ENCODE peak calls at places on chromosomes 13 and 19, in four cellular contexts. X, K, V and N are unnamed samples.

GRCh38 chr13:41588899-41589298 is 131.5 kb downstream of the RGCC start:
- DNase-seq in X (no peak), K (no peak), V (no peak), N (no peak)

GRCh38 chr13:97313481-97313880 is 91.3 kb downstream of the MBNL2 start:
- DNase-seq in K (no peak), V (no peak), X (no peak), N (no peak)

GRCh38 chr13:107289540-107289939 is 721.6 kb upstream of the ARGLU1 start:
- DNase-seq in K (no peak), V (no peak), X (no peak), N (no peak)

GRCh38 chr19:14248578-14249011 is 42.6 kb upstream of the ADGRL1 start:
- DNase-seq in X (peak), V (peak), K (peak), N (peak)

GRCh38 chr13:31096624-31097302 is 64.9 kb downstream of the HSPH1 start:
- DNase-seq in K (no peak), V (no peak), X (no peak), N (no peak)

GRCh38 chr19:29685326-29685725 is 20.1 kb downstream of the PLEKHF1 start:
- DNase-seq in V (no peak), X (no peak), K (no peak), N (peak)

GRCh38 chr13:37029617-37030016 is 29.0 kb downstream of the EXOSC8 start:
- DNase-seq in K (no peak), V (no peak), X (no peak), N (no peak)

GRCh38 chr13:112102243-112102642 is 35.3 kb downstream of the SOX1 start:
- DNase-seq in K (no peak), V (no peak), X (no peak), N (no peak)

GRCh38 chr19:14542721-14543328 is 13.4 kb downstream of the TECR start:
- DNase-seq in X (no peak), K (no peak), V (no peak), N (no peak)

GRCh38 chr13:26946675-26947342 is 186.2 kb upstream of the GPR12 start:
- DNase-seq in X (no peak), V (no peak), K (no peak), N (no peak)

GRCh38 chr13:78121459-78122348 is 203.1 kb upstream of the EDNRB start:
- DNase-seq in K (peak), X (no peak), V (peak), N (no peak)

GRCh38 chr19:29680447-29680846 is 15.2 kb downstream of the PLEKHF1 start:
- DNase-seq in X (peak), K (no peak), V (peak), N (peak)

GRCh38 chr19:55624109-55625003 is at the start of gene ZNF784:
- DNase-seq in K (peak), X (peak), V (peak), N (peak)

GRCh38 chr13:32838985-32839384 is 177.2 kb upstream of the KL start:
- DNase-seq in V (no peak), K (no peak), X (no peak), N (no peak)